ENCODE peak calls at places on chromosomes 2 and 18, in six cellular contexts. E, H, Z, G, O and J are unnamed samples.

GRCh38 chr2:185338104-185338503 is 400.5 kb upstream of the FSIP2 start:
- DNase-seq in H (no peak), O (no peak), Z (no peak), E (no peak), G (no peak), J (no peak)

GRCh38 chr2:215529271-215529670 is 93.4 kb upstream of the FN1 start:
- DNase-seq in Z (no peak), O (no peak), G (peak; percentile 80), H (no peak), E (peak; percentile 81), J (no peak)

GRCh38 chr2:74522516-74522915 is 3.5 kb downstream of the DQX1 start:
- DNase-seq in G (no peak), O (no peak), E (no peak), Z (no peak), H (no peak), J (no peak)

GRCh38 chr2:225842939-225843338 is 443.4 kb downstream of the NYAP2 start:
- DNase-seq in Z (no peak), H (no peak), O (no peak), E (peak; percentile 27), G (peak; percentile 62), J (no peak)

GRCh38 chr2:98463551-98463971 is 18.9 kb downstream of the INPP4A start:
- DNase-seq in H (no peak), E (no peak), Z (no peak), G (no peak), O (no peak), J (no peak)

GRCh38 chr2:172354347-172354746 is 73.0 kb upstream of the ITGA6 start:
- DNase-seq in G (no peak), E (no peak), H (no peak), O (no peak), Z (no peak), J (no peak)

GRCh38 chr2:237878321-237879057 is 19.1 kb downstream of the RAMP1 start:
- DNase-seq in Z (no peak), O (peak; percentile 61), G (no peak), E (no peak), H (no peak), J (no peak)

GRCh38 chr2:240154606-240155005 is 14.1 kb upstream of the OTOS start:
- DNase-seq in Z (no peak), G (no peak), O (peak; percentile 33), H (no peak), E (no peak), J (no peak)

GRCh38 chr2:187942876-187943275 is 348.8 kb upstream of the GULP1 start:
- DNase-seq in H (no peak), G (no peak), Z (no peak), E (no peak), O (no peak), J (no peak)

GRCh38 chr2:212536385-212537310 is 2.0 kb downstream of the ERBB4 start:
- DNase-seq in H (no peak), G (no peak), E (no peak), O (peak; percentile 72), Z (no peak), J (peak; percentile 26)

GRCh38 chr2:229133155-229133772 is 137.8 kb downstream of the PID1 start:
- DNase-seq in G (peak; percentile 66), E (peak; percentile 12), O (no peak), Z (no peak), H (peak; percentile 5), J (peak; percentile 20)

GRCh38 chr18:3015203-3015590 is 2.3 kb upstream of the LPIN2 start:
- DNase-seq in Z (no peak), O (no peak), E (peak; percentile 84), G (peak; percentile 57), H (no peak), J (no peak)

DNA sequence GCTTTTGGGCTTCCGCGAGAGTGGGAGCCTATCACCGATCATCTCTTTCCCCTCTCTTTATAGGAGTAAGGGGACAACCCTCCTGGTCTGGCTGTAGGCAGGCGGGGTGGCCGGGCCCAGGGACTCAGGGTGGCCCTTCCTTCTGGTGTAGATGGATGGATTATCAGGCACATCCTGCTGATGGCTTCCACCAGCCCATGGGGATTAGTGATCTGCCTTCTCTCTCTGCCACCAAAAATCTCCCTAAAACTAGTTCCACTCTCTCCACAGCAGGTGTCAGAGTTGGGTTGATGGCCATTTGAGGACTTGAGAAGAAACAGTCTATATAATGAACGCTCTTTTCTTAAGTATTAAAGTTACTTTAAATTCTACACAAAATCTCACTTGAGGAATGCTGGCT is 37.4 kb downstream of the NCK2 start:
- DNase-seq in Z (no peak), H (no peak), G (no peak), E (no peak), O (no peak), J (no peak)
- TF ChIP-seq CTCF in Z (peak; percentile 20), H (peak; percentile 37), G (no peak), E (peak; percentile 15), O (no peak), J (no peak)

GRCh38 chr2:182132605-182133004 is 147.0 kb downstream of the PPP1R1C start:
- DNase-seq in G (peak; percentile 33), O (no peak), E (peak; percentile 53), Z (no peak), H (no peak), J (no peak)
- TF ChIP-seq CTCF in G (peak; percentile 37), O (no peak), E (peak; percentile 63), Z (no peak), H (no peak), J (no peak)

DNA sequence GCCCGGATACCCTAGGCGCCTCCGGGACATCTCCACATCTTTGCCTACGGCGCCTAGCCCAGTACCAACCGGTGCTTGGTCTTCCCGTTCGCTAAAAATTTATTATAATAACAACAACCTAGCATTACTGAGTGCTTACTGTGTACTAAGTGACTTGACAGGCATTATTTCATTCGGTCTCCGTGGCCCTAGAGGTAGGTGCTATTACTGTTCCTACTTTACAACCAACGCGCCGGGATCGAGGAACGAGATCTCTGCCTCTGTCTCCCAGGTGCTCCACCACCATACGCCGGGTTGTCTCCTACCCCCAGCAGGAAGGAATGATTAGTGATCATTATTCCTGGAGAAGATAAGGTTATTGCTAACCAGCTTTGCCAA is 657 bp upstream of the BIN1 start:
- DNase-seq in Z (peak; percentile 59), H (no peak), E (no peak), O (no peak), G (peak; percentile 50), J (no peak)
- TF ChIP-seq CTCF in Z (peak; percentile 5), H (no peak), E (no peak), O (no peak), G (peak; percentile 11), J (peak; percentile 51)

GRCh38 chr18:41532344-41533086 is 422.5 kb upstream of the PIK3C3 start:
- DNase-seq in Z (no peak), H (no peak), E (peak; percentile 1), O (no peak), G (peak; percentile 1), J (peak; percentile 5)
- TF ChIP-seq CTCF in Z (no peak), H (no peak), E (peak; percentile 14), O (no peak), G (peak; percentile 15), J (no peak)

DNA sequence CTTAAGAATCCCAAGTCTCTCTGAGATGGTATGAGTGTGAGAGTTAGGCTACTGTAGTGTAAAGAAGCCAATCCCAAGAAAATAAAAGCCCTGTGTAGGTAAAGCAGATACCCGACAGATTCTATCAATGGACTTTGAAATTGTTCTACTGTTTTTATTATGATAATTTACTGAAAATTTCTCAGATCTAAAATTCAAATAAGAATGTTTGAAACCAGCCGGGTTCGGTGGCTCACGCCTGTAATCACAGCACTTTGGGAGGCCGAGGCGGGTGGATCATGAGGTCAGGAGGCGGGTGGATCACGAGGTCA is 208.3 kb upstream of the SPRED2 start:
- DNase-seq in E (no peak), G (no peak), Z (no peak), H (no peak), O (no peak), J (no peak)
- TF ChIP-seq CTCF in E (no peak), G (no peak), Z (no peak), H (no peak), O (no peak), J (no peak)

GRCh38 chr2:32697156-32697555 is 69.3 kb downstream of the TTC27 start:
- DNase-seq in G (peak; percentile 82), O (no peak), E (peak; percentile 91), H (no peak), Z (no peak), J (no peak)

GRCh38 chr2:32702303-32703064 is 74.6 kb downstream of the TTC27 start:
- DNase-seq in Z (no peak), G (no peak), H (no peak), E (no peak), O (no peak), J (no peak)

GRCh38 chr2:32706815-32707214 is 79.0 kb downstream of the TTC27 start:
- DNase-seq in H (no peak), Z (no peak), G (no peak), E (no peak), O (no peak), J (no peak)

GRCh38 chr2:32699151-32699550 is 71.3 kb downstream of the TTC27 start:
- DNase-seq in E (no peak), G (no peak), H (no peak), O (no peak), Z (no peak), J (no peak)

GRCh38 chr2:32701806-32702205 is 74.0 kb downstream of the TTC27 start:
- DNase-seq in E (no peak), Z (no peak), G (no peak), H (no peak), O (no peak), J (no peak)
- TF ChIP-seq CTCF in E (no peak), Z (no peak), G (no peak), H (no peak), O (no peak), J (no peak)

GRCh38 chr2:170771049-170771937 is 1.1 kb downstream of the ERICH2 start:
- DNase-seq in O (no peak), H (peak; percentile 15), Z (no peak), E (peak; percentile 15), G (peak; percentile 17), J (peak; percentile 53)
- TF ChIP-seq CTCF in O (no peak), H (no peak), Z (no peak), E (no peak), G (no peak), J (no peak)

DNA sequence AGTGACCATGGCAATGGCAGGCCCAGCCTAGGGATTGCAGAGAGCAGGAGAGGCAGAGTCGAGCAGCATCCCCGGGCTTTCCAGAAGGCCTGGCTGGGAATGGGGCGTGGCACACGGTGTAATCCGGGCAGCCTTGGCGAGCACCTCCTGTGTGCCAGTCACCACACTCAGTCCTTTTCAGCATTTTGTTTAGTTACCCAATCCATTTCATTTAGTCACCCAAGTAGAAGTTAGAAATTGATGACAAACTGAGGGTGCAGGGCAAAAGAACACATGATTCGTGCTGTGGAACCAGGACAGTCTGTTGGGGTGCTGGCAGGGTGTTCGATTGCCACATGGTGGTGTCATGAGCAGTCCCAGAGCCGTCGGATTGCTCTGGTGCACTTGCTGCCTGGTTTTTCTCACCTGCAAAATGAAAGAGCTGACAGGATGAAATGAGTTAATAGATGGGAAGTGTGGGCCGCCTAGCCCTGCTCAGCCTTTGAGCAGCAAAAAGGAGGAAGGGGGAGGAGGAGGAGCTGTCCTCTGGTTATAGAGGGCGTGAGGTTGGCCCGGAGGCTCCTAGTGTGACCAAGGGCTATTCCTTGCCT is 299.4 kb downstream of the AGAP1 start:
- DNase-seq in Z (no peak), G (no peak), O (no peak), H (no peak), E (peak; percentile 24), J (peak; percentile 22)
- TF ChIP-seq CTCF in Z (peak; percentile 45), G (peak; percentile 53), O (no peak), H (peak; percentile 17), E (peak; percentile 22), J (no peak)

GRCh38 chr2:24228470-24228869 is 53.6 kb downstream of the FAM228A start:
- DNase-seq in Z (no peak), H (no peak), E (peak; percentile 28), G (no peak), O (no peak), J (no peak)
- TF ChIP-seq CTCF in Z (peak; percentile 46), H (peak; percentile 44), E (peak; percentile 37), G (peak; percentile 21), O (no peak), J (no peak)